ENCODE peak calls at places on chromosomes 7 and 10, in five cellular contexts. L, O, A, B and I are unnamed samples.

GRCh38 chr10:62459072-62459471 is 84.9 kb downstream of the ZNF365 start:
- DNase-seq in L (no peak), O (no peak), A (no peak), B (peak; percentile 49), I (no peak)

GRCh38 chr10:122485670-122486069 is 24.3 kb downstream of the HTRA1 start:
- DNase-seq in L (no peak), O (no peak), A (no peak), B (no peak), I (peak; percentile 47)

GRCh38 chr10:23158370-23158769 is 33.7 kb upstream of the PTF1A start:
- DNase-seq in L (no peak), O (peak; percentile 71), A (no peak), B (no peak), I (peak; percentile 57)

GRCh38 chr7:148944935-148945934 is 61.1 kb upstream of the EZH2 start:
- DNase-seq in L (no peak), O (peak; percentile 23), A (no peak), B (no peak), I (no peak)

GRCh38 chr10:75127481-75127880 is 16.0 kb downstream of the SAMD8 start:
- DNase-seq in L (no peak), O (no peak), A (no peak), B (no peak), I (no peak)

GRCh38 chr7:157442993-157443831 is 106.4 kb downstream of the DNAJB6 start:
- DNase-seq in L (no peak), O (no peak), A (peak; percentile 79), B (no peak), I (no peak)

GRCh38 chr10:79403441-79404230 is 41.8 kb downstream of the ZCCHC24 start:
- DNase-seq in L (no peak), O (no peak), A (no peak), B (peak; percentile 61), I (peak; percentile 64)

GRCh38 chr7:71865169-71865568 is 547.0 kb downstream of the CALN1 start:
- DNase-seq in L (no peak), O (no peak), A (no peak), B (no peak), I (no peak)

GRCh38 chr7:83212883-83213282 is 50.2 kb upstream of the PCLO start:
- DNase-seq in L (no peak), O (no peak), A (no peak), B (no peak), I (no peak)

GRCh38 chr7:4552985-4553384 is 129.1 kb upstream of the FOXK1 start:
- DNase-seq in L (no peak), O (no peak), A (no peak), B (no peak), I (no peak)

GRCh38 chr10:1374901-1375804 is 319.0 kb downstream of the WDR37 start:
- DNase-seq in L (no peak), O (no peak), A (peak; percentile 63), B (no peak), I (no peak)

GRCh38 chr7:152522551-152522950 is 86.7 kb upstream of the KMT2C start:
- DNase-seq in L (peak; percentile 27), O (no peak), A (no peak), B (peak; percentile 19), I (no peak)

GRCh38 chr10:30555465-30555864 is 74.1 kb downstream of the LYZL2 start:
- DNase-seq in L (no peak), O (no peak), A (no peak), B (no peak), I (no peak)

GRCh38 chr10:74738985-74739567 is 87.3 kb upstream of the KAT6B start:
- DNase-seq in L (no peak), O (peak; percentile 17), A (no peak), B (no peak), I (peak; percentile 97)

GRCh38 chr7:150941351-150941982 is 36.7 kb downstream of the KCNH2 start:
- DNase-seq in L (no peak), O (no peak), A (peak; percentile 43), B (no peak), I (no peak)

GRCh38 chr10:63506554-63506953 is 14.6 kb upstream of the REEP3 start:
- DNase-seq in L (no peak), O (no peak), A (no peak), B (no peak), I (no peak)

GRCh38 chr7:44629825-44630580 is 23.6 kb downstream of the OGDH start:
- DNase-seq in L (no peak), O (no peak), A (no peak), B (no peak), I (peak; percentile 74)

GRCh38 chr10:100359030-100359432 is 12.0 kb downstream of the SCD start:
- DNase-seq in L (no peak), O (no peak), A (no peak), B (no peak), I (no peak)

GRCh38 chr7:63900394-63901203 is 98.0 kb upstream of the ZNF722 start:
- DNase-seq in L (peak; percentile 94), O (peak; percentile 38), A (peak; percentile 90), B (peak; percentile 75), I (peak; percentile 97)

GRCh38 chr7:146375155-146375554 is 258.6 kb downstream of the CNTNAP2 start:
- DNase-seq in L (no peak), O (no peak), A (no peak), B (no peak), I (no peak)

GRCh38 chr7:65438593-65438992 is 64.9 kb downstream of the ZNF92 start:
- DNase-seq in L (no peak), O (no peak), A (no peak), B (peak; percentile 64), I (peak; percentile 24)

GRCh38 chr7:159147687-159148086 is 3.0 kb upstream of the VIPR2 start:
- DNase-seq in L (no peak), O (no peak), A (no peak), B (no peak), I (no peak)

GRCh38 chr10:129790710-129791446 is 173.2 kb downstream of the EBF3 start:
- DNase-seq in L (no peak), O (no peak), A (no peak), B (no peak), I (peak; percentile 79)

GRCh38 chr10:62224606-62225005 is 44.0 kb downstream of the RTKN2 start:
- DNase-seq in L (no peak), O (peak; percentile 6), A (no peak), B (no peak), I (no peak)

GRCh38 chr10:127853868-127854768 is 38.6 kb downstream of the CLRN3 start:
- DNase-seq in L (peak; percentile 47), O (peak; percentile 60), A (no peak), B (no peak), I (peak; percentile 77)

GRCh38 chr7:13185139-13185538 is 497.7 kb downstream of the ARL4A start:
- DNase-seq in L (no peak), O (no peak), A (no peak), B (no peak), I (no peak)

GRCh38 chr10:15387021-15387420 is 15.9 kb upstream of the FAM171A1 start:
- DNase-seq in L (no peak), O (no peak), A (no peak), B (no peak), I (no peak)

GRCh38 chr7:33099154-33099940 is 9.9 kb downstream of the RP9 start:
- DNase-seq in L (no peak), O (no peak), A (no peak), B (no peak), I (no peak)

GRCh38 chr10:22715290-22715625 is 880 bp upstream of the PIP4K2A start:
- DNase-seq in L (no peak), O (no peak), A (no peak), B (no peak), I (no peak)

GRCh38 chr7:6258440-6259182 is 13.8 kb downstream of the CYTH3 start:
- DNase-seq in L (no peak), O (no peak), A (no peak), B (no peak), I (peak; percentile 64)

GRCh38 chr7:25862254-25862992 is 289.6 kb upstream of the NFE2L3 start:
- DNase-seq in L (peak; percentile 94), O (peak; percentile 100), A (peak; percentile 98), B (peak; percentile 99), I (peak; percentile 100)

GRCh38 chr7:6558837-6559236 is 7.6 kb upstream of the GRID2IP start:
- DNase-seq in L (no peak), O (peak; percentile 78), A (no peak), B (no peak), I (peak; percentile 65)

DNA sequence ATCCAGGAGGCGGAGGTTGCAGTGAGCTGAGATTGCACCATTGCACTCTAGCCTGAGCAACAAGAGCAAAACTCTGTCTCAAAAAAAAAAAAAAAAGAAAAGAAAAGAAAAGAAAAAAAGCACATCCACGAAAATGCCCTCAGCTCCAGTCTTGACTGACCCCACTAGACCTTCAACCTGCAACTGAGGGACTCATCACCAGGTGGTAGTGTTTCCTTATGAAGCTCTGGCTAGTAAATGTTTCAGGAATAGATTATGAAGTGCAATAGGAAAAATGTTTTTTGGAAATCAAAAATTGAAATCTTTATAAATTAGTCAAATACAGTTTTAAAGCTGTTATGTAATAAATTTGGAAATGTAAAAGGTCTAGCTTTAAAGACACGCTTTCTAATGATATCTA is 22.4 kb downstream of the TLL2 start:
- DNase-seq in L (no peak), O (no peak), A (no peak), B (no peak), I (peak; percentile 23)
- TF ChIP-seq CTCF in L (no peak), O (peak; percentile 23), A (no peak), B (peak; percentile 7), I (peak; percentile 13)

GRCh38 chr10:91907033-91907594 is 2.2 kb downstream of the FGFBP3 start:
- DNase-seq in L (no peak), O (no peak), A (no peak), B (no peak), I (peak; percentile 33)
- H3K4me3 ChIP-seq in L (no peak overlapping the region), O (no peak overlapping the region), A (no peak overlapping the region), B (no peak overlapping the region), I (peak overlapping the region; percentile 70)

DNA sequence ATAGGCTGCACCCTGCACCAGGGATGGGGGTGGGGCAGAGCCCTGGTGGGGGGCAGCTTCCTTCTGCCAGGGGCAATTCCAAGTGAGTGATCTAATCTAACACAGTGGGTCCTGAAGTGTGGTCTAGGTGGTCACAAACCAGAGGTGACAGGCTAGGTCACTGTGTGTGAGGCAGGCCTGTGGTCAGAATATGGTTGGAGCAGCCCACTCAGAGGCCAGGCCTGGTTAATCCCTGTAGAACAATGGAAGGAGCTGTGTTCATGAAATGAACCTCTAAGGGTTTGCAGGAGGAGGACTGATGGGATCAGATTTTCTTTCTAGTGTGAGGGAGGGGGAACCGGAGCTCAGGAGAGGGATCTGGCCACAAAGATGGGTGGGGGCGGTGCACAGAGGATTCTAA is 10.0 kb upstream of the TSPAN14 start:
- DNase-seq in L (no peak), O (no peak), A (no peak), B (no peak), I (no peak)
- TF ChIP-seq POLR2A in L (no peak), O (no peak), A (no peak), B (no peak), I (no peak)

GRCh38 chr7:29950480-29950879 is 39.1 kb downstream of the SCRN1 start:
- DNase-seq in L (no peak), O (no peak), A (no peak), B (no peak), I (no peak)
- TF ChIP-seq CTCF in L (no peak), O (no peak), A (no peak), B (no peak), I (no peak)